ENCODE peak calls at places on chromosomes 6 and 20, in six cellular contexts. Y, J, T, P, R and S are unnamed samples.

GRCh38 chr20:37389844-37390275 is 43.9 kb downstream of the SRC start:
- DNase-seq in Y (no peak), J (no peak), T (no peak), P (no peak), R (peak; percentile 29), S (no peak)

GRCh38 chr6:89506716-89507597 is 74.0 kb downstream of the ANKRD6 start:
- DNase-seq in Y (no peak), J (no peak), T (no peak), P (no peak), R (no peak), S (no peak)

GRCh38 chr6:144585217-144585814 is 300.2 kb downstream of the UTRN start:
- DNase-seq in Y (no peak), J (no peak), T (peak; percentile 32), P (peak; percentile 69), R (no peak), S (no peak)

GRCh38 chr6:137043710-137044365 is 927 bp downstream of the IL20RA start:
- DNase-seq in Y (no peak), J (no peak), T (no peak), P (peak; percentile 43), R (no peak), S (no peak)

GRCh38 chr20:4171538-4172116 is 156.3 kb upstream of the RNF24 start:
- DNase-seq in Y (no peak), J (no peak), T (no peak), P (no peak), R (no peak), S (no peak)

GRCh38 chr6:56807335-56807991 is 147.4 kb upstream of the BEND6 start:
- DNase-seq in Y (no peak), J (no peak), T (no peak), P (no peak), R (no peak), S (no peak)

GRCh38 chr6:101380861-101381630 is 12.5 kb upstream of the GRIK2 start:
- DNase-seq in Y (no peak), J (no peak), T (no peak), P (no peak), R (no peak), S (no peak)

GRCh38 chr20:38032585-38033329 is 499 bp downstream of the TTI1 start:
- DNase-seq in Y (no peak), J (no peak), T (peak; percentile 86), P (no peak), R (peak; percentile 73), S (no peak)

GRCh38 chr20:4299773-4300172 is 284.4 kb upstream of the RNF24 start:
- DNase-seq in Y (no peak), J (no peak), T (no peak), P (no peak), R (no peak), S (no peak)

GRCh38 chr6:157980288-157981131 is 1.2 kb upstream of the SYNJ2 start:
- DNase-seq in Y (no peak), J (no peak), T (no peak), P (no peak), R (no peak), S (no peak)

GRCh38 chr6:91804981-91805380 is 1218.1 kb upstream of the MAP3K7 start:
- DNase-seq in Y (no peak), J (no peak), T (no peak), P (no peak), R (no peak), S (no peak)

GRCh38 chr6:34810936-34811632 is 19.2 kb downstream of the BLTP3A start:
- DNase-seq in Y (no peak), J (no peak), T (no peak), P (no peak), R (no peak), S (no peak)

GRCh38 chr6:141421378-141421777 is 711.3 kb upstream of the GJE1 start:
- DNase-seq in Y (no peak), J (no peak), T (no peak), P (peak; percentile 77), R (no peak), S (no peak)

GRCh38 chr6:81747327-81747726 is 5.2 kb downstream of the TENT5A start:
- DNase-seq in Y (no peak), J (no peak), T (no peak), P (no peak), R (no peak), S (no peak)

GRCh38 chr6:152387091-152387490 is 250.1 kb downstream of the SYNE1 start:
- DNase-seq in Y (no peak), J (no peak), T (no peak), P (no peak), R (no peak), S (no peak)

GRCh38 chr6:14079433-14079832 is 38.1 kb upstream of the CD83 start:
- DNase-seq in Y (no peak), J (no peak), T (no peak), P (peak; percentile 29), R (no peak), S (no peak)

GRCh38 chr6:122799140-122799539 is 10.1 kb downstream of the SMPDL3A start:
- DNase-seq in Y (no peak), J (no peak), T (no peak), P (no peak), R (no peak), S (no peak)

GRCh38 chr6:89386917-89387491 is 25.1 kb downstream of the RRAGD start:
- DNase-seq in Y (no peak), J (no peak), T (no peak), P (no peak), R (no peak), S (no peak)

GRCh38 chr6:143064996-143065683 is 4.5 kb downstream of the AIG1 start:
- DNase-seq in Y (no peak), J (no peak), T (no peak), P (peak; percentile 21), R (no peak), S (no peak)

GRCh38 chr6:169097336-169098052 is 156.2 kb downstream of the THBS2 start:
- DNase-seq in Y (no peak), J (no peak), T (no peak), P (peak; percentile 97), R (no peak), S (no peak)

GRCh38 chr6:136587527-136587926 is 37.3 kb upstream of the MAP7 start:
- DNase-seq in Y (no peak), J (no peak), T (no peak), P (no peak), R (no peak), S (no peak)

GRCh38 chr6:71486466-71486865 is 197.9 kb downstream of the OGFRL1 start:
- DNase-seq in Y (no peak), J (no peak), T (no peak), P (no peak), R (no peak), S (no peak)

GRCh38 chr20:38187512-38187911 is 22.4 kb upstream of the TGM2 start:
- DNase-seq in Y (no peak), J (no peak), T (no peak), P (no peak), R (peak; percentile 69), S (no peak)

GRCh38 chr6:148761532-148761951 is 14.7 kb downstream of the UST start:
- DNase-seq in Y (no peak), J (no peak), T (peak; percentile 44), P (peak; percentile 20), R (peak; percentile 62), S (no peak)

GRCh38 chr20:39939241-39939865 is 749.7 kb downstream of the MAFB start:
- DNase-seq in Y (no peak), J (no peak), T (no peak), P (no peak), R (no peak), S (no peak)

GRCh38 chr20:38186788-38187221 is 21.7 kb upstream of the TGM2 start:
- DNase-seq in Y (no peak), J (no peak), T (no peak), P (peak; percentile 46), R (no peak), S (no peak)

GRCh38 chr6:30007132-30007764 is 53.8 kb upstream of the POLR1H start:
- DNase-seq in Y (peak; percentile 68), J (peak; percentile 27), T (no peak), P (no peak), R (peak; percentile 74), S (no peak)

GRCh38 chr6:35505985-35506384 is 6.7 kb downstream of the TULP1 start:
- DNase-seq in Y (no peak), J (no peak), T (no peak), P (no peak), R (no peak), S (no peak)

GRCh38 chr6:66103954-66104353 is 396.9 kb upstream of the EYS start:
- DNase-seq in Y (no peak), J (no peak), T (no peak), P (peak; percentile 3), R (no peak), S (no peak)

GRCh38 chr6:113052513-113052912 is 705.4 kb downstream of the RFPL4B start:
- DNase-seq in Y (no peak), J (no peak), T (no peak), P (no peak), R (no peak), S (no peak)
- H3K4me3 ChIP-seq in Y (no peak overlapping the region), J (no peak overlapping the region), T (no peak overlapping the region), P (no peak overlapping the region), R (no peak overlapping the region), S (no peak overlapping the region)

GRCh38 chr20:63253438-63254236 is 626 bp downstream of the NKAIN4 start:
- DNase-seq in Y (no peak), J (no peak), T (no peak), P (no peak), R (no peak), S (no peak)
- H3K4me3 ChIP-seq in Y (peak overlapping the region; percentile 35), J (peak overlapping the region; percentile 48), T (no peak overlapping the region), P (no peak overlapping the region), R (peak overlapping the region; percentile 35), S (peak overlapping the region; percentile 39)

GRCh38 chr6:12958052-12958706 is 241.6 kb downstream of the PHACTR1 start:
- DNase-seq in Y (no peak), J (no peak), T (no peak), P (peak; percentile 34), R (no peak), S (no peak)
- H3K4me3 ChIP-seq in Y (peak overlapping the region; percentile 70), J (peak overlapping the region; percentile 72), T (no peak overlapping the region), P (peak overlapping the region; percentile 82), R (peak overlapping the region; percentile 73), S (peak overlapping the region; percentile 94)

GRCh38 chr6:40328988-40329545 is 258.1 kb downstream of the LRFN2 start:
- DNase-seq in Y (no peak), J (no peak), T (no peak), P (no peak), R (no peak), S (no peak)

GRCh38 chr6:40328376-40328987 is 258.7 kb downstream of the LRFN2 start:
- DNase-seq in Y (no peak), J (no peak), T (peak; percentile 13), P (no peak), R (peak; percentile 52), S (no peak)

GRCh38 chr6:40334496-40334895 is 252.7 kb downstream of the LRFN2 start:
- DNase-seq in Y (no peak), J (no peak), T (no peak), P (no peak), R (no peak), S (no peak)

GRCh38 chr6:40326689-40327404 is 260.3 kb downstream of the LRFN2 start:
- DNase-seq in Y (no peak), J (no peak), T (peak; percentile 18), P (no peak), R (no peak), S (no peak)

GRCh38 chr6:40330301-40330721 is 256.9 kb downstream of the LRFN2 start:
- DNase-seq in Y (no peak), J (no peak), T (no peak), P (no peak), R (no peak), S (no peak)
- H3K4me3 ChIP-seq in Y (no peak overlapping the region), J (no peak overlapping the region), T (no peak overlapping the region), P (no peak overlapping the region), R (no peak overlapping the region), S (no peak overlapping the region)